ENCODE peak calls at places on chromosomes 4 and X, in five cellular contexts. G, S, C, U and V are unnamed samples.

GRCh38 chr4:5706486-5707290 is 1.7 kb downstream of the EVC2 start:
- DNase-seq in G (no peak), S (no peak), C (no peak), U (no peak), V (no peak)

GRCh38 chr4:121408-122084 is 2.8 kb upstream of the ZNF718 start:
- DNase-seq in G (no peak), S (no peak), C (no peak), U (peak; percentile 70), V (no peak)

GRCh38 chr4:174794706-174795105 is 34.3 kb downstream of the GLRA3 start:
- DNase-seq in G (no peak), S (no peak), C (no peak), U (no peak), V (no peak)

GRCh38 chrX:19030805-19031204 is 46.9 kb upstream of the PHKA2 start:
- DNase-seq in G (no peak), S (no peak), C (no peak), U (no peak), V (peak; percentile 10)

GRCh38 chr4:175536852-175537453 is 275.1 kb downstream of the GPM6A start:
- DNase-seq in G (no peak), S (peak; percentile 35), C (peak; percentile 9), U (no peak), V (no peak)

GRCh38 chr4:5705672-5706310 is 2.6 kb downstream of the EVC2 start:
- DNase-seq in G (no peak), S (no peak), C (no peak), U (no peak), V (no peak)

GRCh38 chr4:129550281-129550785 is 454.4 kb downstream of the C4orf33 start:
- DNase-seq in G (no peak), S (no peak), C (no peak), U (no peak), V (no peak)

GRCh38 chr4:98630804-98631454 is 27.5 kb downstream of the TSPAN5 start:
- DNase-seq in G (no peak), S (no peak), C (no peak), U (no peak), V (no peak)

GRCh38 chr4:85825937-85826678 is 351.2 kb downstream of the ARHGAP24 start:
- DNase-seq in G (no peak), S (no peak), C (peak; percentile 5), U (no peak), V (no peak)

GRCh38 chrX:123830309-123830708 is 29.5 kb upstream of the XIAP start:
- DNase-seq in G (no peak), S (no peak), C (no peak), U (no peak), V (peak; percentile 78)

GRCh38 chrX:19702856-19703255 is 184.5 kb downstream of the SH3KBP1 start:
- DNase-seq in G (no peak), S (no peak), C (no peak), U (no peak), V (no peak)

GRCh38 chrX:139892512-139892911 is 40.3 kb downstream of the ATP11C start:
- DNase-seq in G (no peak), S (no peak), C (no peak), U (no peak), V (no peak)

GRCh38 chr4:105453550-105454201 is 20.2 kb downstream of the PPA2 start:
- DNase-seq in G (no peak), S (no peak), C (no peak), U (no peak), V (no peak)

GRCh38 chr4:186351672-186352194 is 85.7 kb downstream of the F11 start:
- DNase-seq in G (no peak), S (no peak), C (no peak), U (no peak), V (no peak)